ENCODE peak calls at places on chromosomes 6 and 20, in eight cellular contexts. One of them, this sample, is unnamed.

GRCh38 chr6:10202111-10202510 is 212.8 kb downstream of the TFAP2A start:
- DNase-seq in pancreas: no peak
- DNase-seq in aorta: no peak
- DNase-seq in mesendoderm: no peak
- DNase-seq in tibial nerve: no peak
- DNase-seq in PC-9: peak
- DNase-seq in PC-3: peak
- DNase-seq in DND-41: no peak
- DNase-seq in this sample: no peak

GRCh38 chr6:47633141-47633540 is 65.2 kb upstream of the ADGRF4 start:
- DNase-seq in pancreas: no peak
- DNase-seq in aorta: no peak
- DNase-seq in mesendoderm: peak
- DNase-seq in tibial nerve: no peak
- DNase-seq in PC-9: no peak
- DNase-seq in PC-3: peak
- DNase-seq in DND-41: no peak
- DNase-seq in this sample: no peak

GRCh38 chr6:162973975-162974374 is 246.2 kb downstream of the PACRG start:
- DNase-seq in pancreas: no peak
- DNase-seq in aorta: no peak
- DNase-seq in mesendoderm: no peak
- DNase-seq in tibial nerve: no peak
- DNase-seq in PC-9: no peak
- DNase-seq in PC-3: no peak
- DNase-seq in DND-41: no peak
- DNase-seq in this sample: no peak

GRCh38 chr6:47741807-47742206 is 40.0 kb upstream of the OPN5 start:
- DNase-seq in pancreas: no peak
- DNase-seq in aorta: no peak
- DNase-seq in mesendoderm: no peak
- DNase-seq in tibial nerve: no peak
- DNase-seq in PC-9: peak
- DNase-seq in PC-3: peak
- DNase-seq in DND-41: no peak
- DNase-seq in this sample: no peak

GRCh38 chr20:17635846-17636245 is 46.2 kb downstream of the RRBP1 start:
- DNase-seq in pancreas: no peak
- DNase-seq in aorta: peak
- DNase-seq in mesendoderm: no peak
- DNase-seq in tibial nerve: no peak
- DNase-seq in PC-9: no peak
- DNase-seq in PC-3: no peak
- DNase-seq in DND-41: no peak
- DNase-seq in this sample: no peak

GRCh38 chr6:27517928-27518787 is 45.3 kb upstream of the ZNF184 start:
- DNase-seq in pancreas: no peak
- DNase-seq in aorta: no peak
- DNase-seq in mesendoderm: no peak
- DNase-seq in tibial nerve: no peak
- DNase-seq in PC-9: no peak
- DNase-seq in PC-3: peak
- DNase-seq in DND-41: peak
- DNase-seq in this sample: no peak

GRCh38 chr6:51841656-51842055 is 245.8 kb downstream of the PKHD1 start:
- DNase-seq in pancreas: no peak
- DNase-seq in aorta: no peak
- DNase-seq in mesendoderm: peak
- DNase-seq in tibial nerve: no peak
- DNase-seq in PC-9: no peak
- DNase-seq in PC-3: no peak
- DNase-seq in DND-41: no peak
- DNase-seq in this sample: no peak

GRCh38 chr6:51934098-51934497 is 153.3 kb downstream of the PKHD1 start:
- DNase-seq in pancreas: no peak
- DNase-seq in aorta: no peak
- DNase-seq in mesendoderm: peak
- DNase-seq in tibial nerve: no peak
- DNase-seq in PC-9: no peak
- DNase-seq in PC-3: peak
- DNase-seq in DND-41: no peak
- DNase-seq in this sample: no peak

GRCh38 chr20:58980711-58981563 is at the start of gene NELFCD:
- DNase-seq in pancreas: peak
- DNase-seq in aorta: peak
- DNase-seq in mesendoderm: peak
- DNase-seq in tibial nerve: peak
- DNase-seq in PC-9: peak
- DNase-seq in PC-3: peak
- DNase-seq in DND-41: peak
- DNase-seq in this sample: peak

DNA sequence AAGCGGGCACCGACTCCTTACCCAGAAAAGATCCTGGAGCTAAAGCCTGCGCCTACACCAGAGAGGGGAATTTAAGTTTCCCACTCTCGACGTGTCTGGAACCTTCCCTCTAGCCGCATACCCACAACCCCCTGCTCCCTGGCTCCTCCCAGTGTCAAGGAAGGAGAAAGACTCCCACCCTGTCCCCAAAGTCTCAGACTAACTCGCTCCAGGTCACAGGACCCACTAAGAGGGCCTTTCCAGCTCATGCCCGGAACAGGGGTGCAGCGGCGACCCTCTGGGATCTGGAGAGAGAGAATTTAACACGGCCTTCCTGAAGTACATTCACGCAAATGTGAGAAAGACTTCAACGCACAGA is 3.9 kb downstream of the LINC00237 start:
- DNase-seq in pancreas: no peak
- DNase-seq in aorta: no peak
- DNase-seq in mesendoderm: peak
- DNase-seq in tibial nerve: no peak
- DNase-seq in PC-9: no peak
- DNase-seq in PC-3: no peak
- DNase-seq in DND-41: no peak
- DNase-seq in this sample: no peak
- H3K4me3 ChIP-seq in pancreas: peak
- H3K4me3 ChIP-seq in aorta: no peak
- H3K4me3 ChIP-seq in mesendoderm: peak
- H3K4me3 ChIP-seq in tibial nerve: peak
- H3K4me3 ChIP-seq in PC-9: no peak
- H3K4me3 ChIP-seq in PC-3: no peak
- H3K4me3 ChIP-seq in DND-41: no peak
- H3K4me3 ChIP-seq in this sample: peak

DNA sequence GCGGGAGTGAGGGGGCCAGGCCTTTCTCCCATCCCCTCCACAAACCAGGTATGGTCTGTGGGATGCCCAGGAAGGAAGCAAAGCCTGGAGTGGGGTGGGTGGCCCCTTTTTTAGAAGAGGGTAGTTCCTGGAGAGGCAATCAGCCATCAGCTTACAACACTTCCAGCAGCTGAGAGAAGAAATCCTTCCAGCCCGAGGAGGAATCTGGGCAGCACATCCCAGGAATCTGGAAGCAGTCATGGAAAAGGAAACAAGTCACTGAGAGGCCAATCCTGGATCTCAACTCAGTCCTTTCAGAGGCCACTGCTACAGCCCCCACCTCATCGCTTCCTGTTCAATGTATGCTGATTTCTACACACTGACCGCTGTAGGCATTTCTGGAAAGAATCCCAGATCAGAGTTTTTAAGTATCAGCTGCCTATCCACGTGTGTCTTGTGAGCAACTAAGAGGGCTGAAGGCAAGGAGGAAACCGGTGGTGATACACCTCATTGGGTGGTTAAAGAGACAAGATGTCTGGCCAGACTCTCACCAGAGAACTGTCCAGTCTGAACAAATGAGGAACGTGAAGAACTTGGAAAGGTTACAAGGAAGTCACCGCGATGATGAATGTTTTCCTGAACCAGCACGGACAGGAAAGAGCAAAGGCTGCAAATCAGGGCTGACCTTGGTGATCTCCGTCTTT is 92.9 kb upstream of the SHLD1 start:
- DNase-seq in pancreas: peak
- DNase-seq in aorta: peak
- DNase-seq in mesendoderm: no peak
- DNase-seq in tibial nerve: peak
- DNase-seq in PC-9: peak
- DNase-seq in PC-3: peak
- DNase-seq in DND-41: no peak
- DNase-seq in this sample: no peak
- H3K27ac ChIP-seq in pancreas: no peak
- H3K27ac ChIP-seq in aorta: no peak
- H3K27ac ChIP-seq in mesendoderm: no peak
- H3K27ac ChIP-seq in tibial nerve: peak
- H3K27ac ChIP-seq in PC-9: peak
- H3K27ac ChIP-seq in PC-3: peak
- H3K27ac ChIP-seq in DND-41: no peak
- H3K27ac ChIP-seq in this sample: peak

DNA sequence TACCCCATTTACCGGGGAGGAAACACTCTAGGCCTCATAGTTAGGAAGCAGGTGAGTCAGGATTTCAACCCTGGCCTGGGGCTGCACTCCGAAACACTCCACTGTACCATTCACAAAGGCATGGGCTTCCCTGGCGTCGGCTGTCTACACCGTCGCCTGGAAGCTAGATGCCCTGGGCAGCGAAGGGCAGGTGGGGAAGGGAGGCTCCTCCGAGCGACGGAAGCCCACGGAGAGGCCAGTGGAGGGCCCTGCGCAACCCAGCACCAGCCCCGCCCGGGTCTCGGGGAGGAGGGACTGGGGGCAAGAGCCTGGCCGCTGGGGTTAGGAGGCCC is 16.1 kb downstream of the SDCBP2 start:
- DNase-seq in pancreas: no peak
- DNase-seq in aorta: no peak
- DNase-seq in mesendoderm: no peak
- DNase-seq in tibial nerve: no peak
- DNase-seq in PC-9: no peak
- DNase-seq in PC-3: no peak
- DNase-seq in DND-41: no peak
- DNase-seq in this sample: no peak
- H3K4me3 ChIP-seq in pancreas: no peak
- H3K4me3 ChIP-seq in aorta: no peak
- H3K4me3 ChIP-seq in mesendoderm: no peak
- H3K4me3 ChIP-seq in tibial nerve: no peak
- H3K4me3 ChIP-seq in PC-9: no peak
- H3K4me3 ChIP-seq in PC-3: no peak
- H3K4me3 ChIP-seq in DND-41: no peak
- H3K4me3 ChIP-seq in this sample: peak

GRCh38 chr20:1893721-1894470 is 1.3 kb upstream of the SIRPA start:
- DNase-seq in pancreas: no peak
- DNase-seq in aorta: peak
- DNase-seq in mesendoderm: no peak
- DNase-seq in tibial nerve: peak
- DNase-seq in PC-9: no peak
- DNase-seq in PC-3: no peak
- DNase-seq in DND-41: no peak
- DNase-seq in this sample: peak
- H3K27ac ChIP-seq in pancreas: peak
- H3K27ac ChIP-seq in aorta: peak
- H3K27ac ChIP-seq in mesendoderm: peak
- H3K27ac ChIP-seq in tibial nerve: peak
- H3K27ac ChIP-seq in PC-9: no peak
- H3K27ac ChIP-seq in PC-3: no peak
- H3K27ac ChIP-seq in DND-41: no peak
- H3K27ac ChIP-seq in this sample: peak

DNA sequence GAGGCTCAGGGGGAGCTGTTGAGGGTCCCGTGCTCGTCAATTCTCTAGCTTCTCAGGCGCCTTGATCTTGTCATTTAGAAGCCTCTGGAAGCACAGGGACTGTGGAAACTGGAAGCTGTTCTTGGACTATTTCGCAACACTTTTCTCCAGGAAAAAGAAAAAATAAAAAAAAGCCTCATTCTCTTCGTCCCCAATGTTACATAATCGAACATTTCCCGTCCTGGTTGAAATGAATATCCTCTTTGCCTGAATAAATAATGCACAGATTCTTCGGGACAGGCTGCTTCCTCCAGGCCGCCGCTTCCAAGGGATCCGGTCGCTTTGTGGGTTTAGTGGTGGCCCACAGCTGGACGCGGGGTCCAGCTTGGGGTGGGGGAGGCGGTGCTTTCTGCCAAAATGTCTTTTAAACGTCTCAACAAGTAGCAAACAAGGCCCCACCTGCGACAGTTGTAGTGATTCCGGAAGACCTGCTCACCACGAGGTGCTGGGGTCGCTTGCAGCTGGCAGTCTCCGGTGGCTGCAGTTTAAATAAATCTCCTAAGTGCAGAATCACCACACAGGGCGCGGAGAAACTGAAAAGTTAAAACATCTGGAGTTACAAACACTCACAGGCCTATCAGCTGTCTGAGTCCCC is 125.9 kb upstream of the ESR1 start:
- DNase-seq in pancreas: no peak
- DNase-seq in aorta: no peak
- DNase-seq in mesendoderm: no peak
- DNase-seq in tibial nerve: no peak
- DNase-seq in PC-9: no peak
- DNase-seq in PC-3: no peak
- DNase-seq in DND-41: peak
- DNase-seq in this sample: no peak
- H3K4me3 ChIP-seq in pancreas: no peak
- H3K4me3 ChIP-seq in aorta: no peak
- H3K4me3 ChIP-seq in mesendoderm: no peak
- H3K4me3 ChIP-seq in tibial nerve: peak
- H3K4me3 ChIP-seq in PC-9: no peak
- H3K4me3 ChIP-seq in PC-3: no peak
- H3K4me3 ChIP-seq in DND-41: no peak
- H3K4me3 ChIP-seq in this sample: peak

GRCh38 chr6:169945117-169945516 is 193.7 kb downstream of the ERMARD start:
- DNase-seq in pancreas: no peak
- DNase-seq in aorta: no peak
- DNase-seq in mesendoderm: no peak
- DNase-seq in tibial nerve: no peak
- DNase-seq in PC-9: no peak
- DNase-seq in PC-3: no peak
- DNase-seq in DND-41: no peak
- DNase-seq in this sample: no peak
- H3K27ac ChIP-seq in pancreas: no peak
- H3K27ac ChIP-seq in aorta: no peak
- H3K27ac ChIP-seq in mesendoderm: no peak
- H3K27ac ChIP-seq in tibial nerve: no peak
- H3K27ac ChIP-seq in PC-9: no peak
- H3K27ac ChIP-seq in PC-3: no peak
- H3K27ac ChIP-seq in DND-41: no peak
- H3K27ac ChIP-seq in this sample: no peak

GRCh38 chr6:143733500-143733899 is 55.7 kb downstream of the PHACTR2 start:
- DNase-seq in pancreas: no peak
- DNase-seq in aorta: no peak
- DNase-seq in mesendoderm: no peak
- DNase-seq in tibial nerve: no peak
- DNase-seq in PC-9: no peak
- DNase-seq in PC-3: no peak
- DNase-seq in DND-41: no peak
- DNase-seq in this sample: no peak
- H3K4me3 ChIP-seq in pancreas: no peak
- H3K4me3 ChIP-seq in aorta: no peak
- H3K4me3 ChIP-seq in mesendoderm: no peak
- H3K4me3 ChIP-seq in tibial nerve: no peak
- H3K4me3 ChIP-seq in PC-9: no peak
- H3K4me3 ChIP-seq in PC-3: no peak
- H3K4me3 ChIP-seq in DND-41: no peak
- H3K4me3 ChIP-seq in this sample: no peak

GRCh38 chr6:43090557-43090952 is 14.4 kb downstream of the PTK7 start:
- DNase-seq in pancreas: no peak
- DNase-seq in aorta: no peak
- DNase-seq in mesendoderm: peak
- DNase-seq in tibial nerve: no peak
- DNase-seq in PC-9: peak
- DNase-seq in PC-3: peak
- DNase-seq in DND-41: no peak
- DNase-seq in this sample: no peak
- H3K27ac ChIP-seq in pancreas: peak
- H3K27ac ChIP-seq in aorta: no peak
- H3K27ac ChIP-seq in mesendoderm: peak
- H3K27ac ChIP-seq in tibial nerve: no peak
- H3K27ac ChIP-seq in PC-9: peak
- H3K27ac ChIP-seq in PC-3: peak
- H3K27ac ChIP-seq in DND-41: no peak
- H3K27ac ChIP-seq in this sample: no peak

GRCh38 chr20:46182801-46183200 is 64.7 kb downstream of the CD40 start:
- DNase-seq in pancreas: no peak
- DNase-seq in aorta: no peak
- DNase-seq in mesendoderm: no peak
- DNase-seq in tibial nerve: no peak
- DNase-seq in PC-9: no peak
- DNase-seq in PC-3: no peak
- DNase-seq in DND-41: no peak
- DNase-seq in this sample: no peak
- H3K4me3 ChIP-seq in pancreas: no peak
- H3K4me3 ChIP-seq in aorta: no peak
- H3K4me3 ChIP-seq in mesendoderm: no peak
- H3K4me3 ChIP-seq in tibial nerve: no peak
- H3K4me3 ChIP-seq in PC-9: no peak
- H3K4me3 ChIP-seq in PC-3: no peak
- H3K4me3 ChIP-seq in DND-41: no peak
- H3K4me3 ChIP-seq in this sample: no peak

This sample was measured in heart right ventricle.